ENCODE peak calls at places on chromosomes 7 and 10, in seven cellular contexts. F, H, B, Z, V, A and O are unnamed samples.

GRCh38 chr7:75986147-75986781 is 8.1 kb downstream of the TMEM120A start:
- DNase-seq in F (no peak), H (no peak), B (no peak), Z (no peak), V (no peak), A (peak), O (peak)

GRCh38 chr7:104230606-104231005 is 22.8 kb upstream of the ORC5 start:
- DNase-seq in F (no peak), H (no peak), B (no peak), Z (no peak), V (no peak), A (no peak), O (no peak)

GRCh38 chr10:13536674-13537366 is 8.0 kb upstream of the BEND7 start:
- DNase-seq in F (peak), H (peak), B (no peak), Z (peak), V (no peak), A (no peak), O (no peak)

GRCh38 chr7:52547301-52547920 is 488.0 kb upstream of the POM121L12 start:
- DNase-seq in F (no peak), H (no peak), B (no peak), Z (no peak), V (no peak), A (no peak), O (no peak)

GRCh38 chr10:71590786-71591350 is 128.7 kb downstream of the C10orf105 start:
- DNase-seq in F (no peak), H (no peak), B (no peak), Z (no peak), V (no peak), A (no peak), O (no peak)

GRCh38 chr10:94991243-94991888 is 52.9 kb downstream of the CYP2C9 start:
- DNase-seq in F (no peak), H (peak), B (no peak), Z (no peak), V (no peak), A (no peak), O (no peak)

GRCh38 chr10:131048595-131048994 is 262.9 kb downstream of the TCERG1L start:
- DNase-seq in F (no peak), H (no peak), B (no peak), Z (no peak), V (no peak), A (no peak), O (no peak)

GRCh38 chr10:30705625-30706149 is 76.1 kb upstream of the LYZL2 start:
- DNase-seq in F (no peak), H (no peak), B (peak), Z (no peak), V (no peak), A (no peak), O (no peak)

GRCh38 chr7:127884066-127884559 is 147.1 kb downstream of the LRRC4 start:
- DNase-seq in F (no peak), H (no peak), B (no peak), Z (no peak), V (no peak), A (no peak), O (no peak)

GRCh38 chr10:129163536-129163935 is 303.5 kb upstream of the MGMT start:
- DNase-seq in F (no peak), H (no peak), B (no peak), Z (no peak), V (no peak), A (no peak), O (no peak)

GRCh38 chr10:97684866-97685394 is 2.1 kb downstream of the AVPI1 start:
- DNase-seq in F (no peak), H (no peak), B (no peak), Z (no peak), V (no peak), A (no peak), O (no peak)

GRCh38 chr10:3892440-3893101 is 107.6 kb upstream of the KLF6 start:
- DNase-seq in F (no peak), H (no peak), B (no peak), Z (no peak), V (no peak), A (no peak), O (no peak)

GRCh38 chr7:46811529-46811928 is 770.4 kb downstream of the TNS3 start:
- DNase-seq in F (no peak), H (peak), B (no peak), Z (no peak), V (peak), A (peak), O (peak)

GRCh38 chr7:16891338-16891737 is 9.6 kb upstream of the AGR3 start:
- DNase-seq in F (no peak), H (peak), B (no peak), Z (peak), V (no peak), A (no peak), O (no peak)

GRCh38 chr10:100128951-100129350 is 47.3 kb upstream of the CPN1 start:
- DNase-seq in F (no peak), H (no peak), B (no peak), Z (no peak), V (no peak), A (no peak), O (no peak)

GRCh38 chr7:127683776-127684681 is 32.0 kb downstream of the SND1 start:
- DNase-seq in F (no peak), H (no peak), B (no peak), Z (no peak), V (no peak), A (no peak), O (no peak)

GRCh38 chr10:118967160-118967559 is 62.4 kb upstream of the NANOS1 start:
- DNase-seq in F (no peak), H (no peak), B (no peak), Z (no peak), V (no peak), A (no peak), O (no peak)

GRCh38 chr10:77669892-77670291 is 32.3 kb upstream of the KCNMA1 start:
- DNase-seq in F (no peak), H (no peak), B (no peak), Z (no peak), V (no peak), A (no peak), O (no peak)

GRCh38 chr10:86363184-86363832 is 3.3 kb downstream of the GRID1 start:
- DNase-seq in F (peak), H (peak), B (peak), Z (no peak), V (no peak), A (peak), O (peak)

GRCh38 chr7:16563281-16564022 is 36.8 kb downstream of the LRRC72 start:
- DNase-seq in F (no peak), H (no peak), B (no peak), Z (no peak), V (no peak), A (no peak), O (no peak)

GRCh38 chr10:129966831-129967578 is 2.9 kb upstream of the EBF3 start:
- DNase-seq in F (no peak), H (no peak), B (peak), Z (no peak), V (no peak), A (peak), O (no peak)

GRCh38 chr7:142785841-142786250 is 15.1 kb downstream of the PRSS2 start:
- DNase-seq in F (no peak), H (no peak), B (no peak), Z (peak), V (no peak), A (peak), O (no peak)

GRCh38 chr7:72087926-72088325 is 324.2 kb downstream of the CALN1 start:
- DNase-seq in F (no peak), H (no peak), B (no peak), Z (no peak), V (no peak), A (no peak), O (no peak)

GRCh38 chr7:84232653-84233052 is 38.1 kb upstream of the SEMA3A start:
- DNase-seq in F (no peak), H (peak), B (no peak), Z (no peak), V (no peak), A (no peak), O (no peak)

GRCh38 chr7:90384433-90384832 is 18.8 kb upstream of the CLDN12 start:
- DNase-seq in F (no peak), H (no peak), B (no peak), Z (no peak), V (no peak), A (no peak), O (no peak)

GRCh38 chr7:1512781-1513656 is 8.8 kb upstream of the INTS1 start:
- DNase-seq in F (no peak), H (peak), B (peak), Z (no peak), V (no peak), A (peak), O (no peak)
- TF ChIP-seq EP300 in F (peak), H (peak), B (no peak), Z (no peak), V (no peak), A (no peak), O (no peak)

GRCh38 chr10:52672880-52673279 is 99.7 kb downstream of the MBL2 start:
- DNase-seq in F (no peak), H (no peak), B (no peak), Z (no peak), V (no peak), A (no peak), O (no peak)

GRCh38 chr10:52665821-52666220 is 106.8 kb downstream of the MBL2 start:
- DNase-seq in F (no peak), H (no peak), B (no peak), Z (no peak), V (no peak), A (no peak), O (no peak)

GRCh38 chr10:52666931-52667330 is 105.7 kb downstream of the MBL2 start:
- DNase-seq in F (no peak), H (no peak), B (no peak), Z (no peak), V (no peak), A (no peak), O (no peak)

GRCh38 chr10:52664629-52665028 is 108.0 kb downstream of the MBL2 start:
- DNase-seq in F (no peak), H (no peak), B (no peak), Z (no peak), V (no peak), A (no peak), O (no peak)

GRCh38 chr10:52668024-52668423 is 104.6 kb downstream of the MBL2 start:
- DNase-seq in F (no peak), H (no peak), B (no peak), Z (no peak), V (no peak), A (no peak), O (no peak)
- TF ChIP-seq EP300 in F (no peak), H (no peak), B (no peak), Z (no peak), V (no peak), A (no peak), O (no peak)

DNA sequence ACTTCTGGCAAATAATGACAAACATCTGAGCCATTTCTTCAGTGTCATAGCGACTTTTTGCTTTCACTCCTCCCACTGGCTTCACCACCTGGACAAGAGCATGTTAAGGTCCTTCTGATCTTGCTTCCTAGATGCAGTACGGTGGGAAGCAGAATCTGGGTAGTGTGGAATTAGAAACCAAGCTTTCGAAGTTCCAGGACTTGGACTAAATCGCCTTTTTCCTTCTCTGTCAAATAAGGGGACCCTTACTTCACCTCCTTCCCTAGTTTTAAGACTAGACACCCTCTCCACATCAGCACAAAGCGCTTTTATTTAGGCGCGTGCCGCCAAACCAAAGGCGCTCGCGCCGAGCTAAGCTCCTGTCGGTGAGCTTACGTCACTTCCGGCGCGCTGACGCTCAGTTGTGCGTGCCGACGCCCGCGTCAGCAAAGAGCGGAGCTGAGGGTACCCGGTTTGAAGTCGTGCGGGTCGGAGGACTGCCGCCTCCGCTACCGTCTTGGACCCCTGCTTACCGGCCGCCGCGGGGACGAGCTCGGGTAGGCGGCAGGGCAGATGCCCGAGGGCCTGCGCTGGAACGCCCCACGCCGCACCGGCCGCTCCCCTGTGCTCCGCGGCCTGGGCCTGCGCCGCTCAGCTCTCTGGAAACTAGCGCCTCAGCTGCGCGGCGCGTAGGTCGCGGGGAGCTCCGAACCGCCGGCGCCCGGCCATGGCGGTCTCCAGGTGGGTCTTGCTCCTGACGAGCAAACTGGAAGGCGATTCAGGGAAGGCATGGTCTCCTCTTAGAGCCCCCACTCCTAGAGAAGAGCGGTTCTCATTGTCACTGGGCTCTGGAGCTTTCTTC is at the start of gene BTAF1:
- DNase-seq in F (peak), H (peak), B (peak), Z (peak), V (peak), A (peak), O (peak)
- TF ChIP-seq EP300 in F (no peak), H (no peak), B (no peak), Z (no peak), V (peak), A (no peak), O (peak)

DNA sequence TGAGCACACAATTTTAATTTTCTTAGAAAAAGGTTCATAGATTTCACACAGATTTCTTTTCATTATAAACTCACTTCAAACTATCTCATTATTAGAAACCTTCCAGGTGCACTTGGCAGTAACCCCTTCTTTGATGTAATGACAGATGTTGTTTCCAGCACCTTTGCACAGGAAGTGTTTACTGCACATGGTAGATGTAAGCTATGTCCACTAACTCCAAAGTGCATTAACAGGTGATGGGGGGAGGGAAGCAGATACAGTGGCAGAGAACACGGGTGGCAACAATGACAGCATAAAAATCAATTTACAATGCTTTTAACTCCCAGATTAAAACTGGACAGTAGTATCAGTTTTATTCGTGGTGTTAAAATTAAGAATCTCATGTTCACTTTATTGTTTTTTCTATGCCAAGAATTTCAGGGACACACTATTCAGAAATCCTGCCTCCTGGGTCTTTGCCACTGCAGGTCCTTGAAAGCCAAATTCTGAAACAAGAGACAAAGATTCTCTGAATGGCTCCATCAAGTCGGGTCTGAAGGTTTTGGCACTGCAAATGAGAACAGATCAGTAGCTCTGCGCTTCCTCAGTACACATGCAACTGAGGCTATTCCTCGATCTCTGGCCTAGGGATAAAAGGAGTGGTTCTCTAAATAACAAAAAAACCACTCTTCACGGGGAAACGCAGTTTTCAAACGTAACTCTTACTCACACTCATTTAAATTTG is 187.7 kb downstream of the JAZF1 start:
- DNase-seq in F (no peak), H (no peak), B (no peak), Z (no peak), V (no peak), A (no peak), O (no peak)
- TF ChIP-seq EP300 in F (no peak), H (no peak), B (no peak), Z (no peak), V (no peak), A (no peak), O (no peak)

GRCh38 chr10:34148258-34148657 is 666.8 kb downstream of the PARD3 start:
- DNase-seq in F (no peak), H (no peak), B (no peak), Z (no peak), V (no peak), A (no peak), O (no peak)
- TF ChIP-seq EP300 in F (no peak), H (no peak), B (no peak), Z (no peak), V (no peak), A (no peak), O (no peak)